ENCODE peak calls at places on chromosomes 16 and 17, in six cellular contexts. H is stomach, Z is tibial nerve, N is upper lobe of left lung, M is A549, X is transverse colon. W is an unnamed sample.

GRCh38 chr16:89402962-89403361 is 87.4 kb downstream of the ANKRD11 start:
- DNase-seq in H (no peak), Z (no peak), N (no peak), M (no peak), X (no peak), W (no peak)

GRCh38 chr17:17538417-17539391 is 42.5 kb upstream of the RASD1 start:
- DNase-seq in H (peak), Z (no peak), N (peak), M (peak), X (peak), W (no peak)

GRCh38 chr17:72725432-72726068 is 366.9 kb downstream of the SLC39A11 start:
- DNase-seq in H (peak), Z (no peak), N (peak), M (peak), X (peak), W (peak)

GRCh38 chr16:22098538-22099255 is 6.4 kb downstream of the VWA3A start:
- DNase-seq in H (no peak), Z (no peak), N (no peak), M (peak), X (no peak), W (no peak)

GRCh38 chr16:31367875-31368274 is 12.9 kb downstream of the ITGAX start:
- DNase-seq in H (no peak), Z (no peak), N (no peak), M (no peak), X (no peak), W (no peak)

GRCh38 chr16:29729116-29729521 is 16.7 kb downstream of the C16orf54 start:
- DNase-seq in H (no peak), Z (no peak), N (no peak), M (peak), X (no peak), W (no peak)

GRCh38 chr16:4911831-4912422 is 25.0 kb downstream of the PPL start:
- DNase-seq in H (no peak), Z (no peak), N (no peak), M (no peak), X (no peak), W (no peak)

GRCh38 chr17:35289222-35289621 is 46.4 kb downstream of the SLFN5 start:
- DNase-seq in H (no peak), Z (no peak), N (no peak), M (no peak), X (no peak), W (no peak)

GRCh38 chr17:82520041-82520910 is 744 bp downstream of the FOXK2 start:
- DNase-seq in H (no peak), Z (no peak), N (peak), M (no peak), X (no peak), W (peak)

GRCh38 chr16:51532551-51532950 is 381.5 kb upstream of the SALL1 start:
- DNase-seq in H (no peak), Z (no peak), N (no peak), M (no peak), X (no peak), W (no peak)

GRCh38 chr17:20315321-20315720 is 152.0 kb downstream of the LGALS9B start:
- DNase-seq in H (no peak), Z (no peak), N (no peak), M (no peak), X (no peak), W (no peak)

GRCh38 chr17:48576479-48577309 is 1.5 kb downstream of the HOXB4 start:
- DNase-seq in H (no peak), Z (no peak), N (no peak), M (no peak), X (no peak), W (no peak)

GRCh38 chr16:86784267-86784626 is 205.9 kb downstream of the FOXL1 start:
- DNase-seq in H (peak), Z (no peak), N (no peak), M (no peak), X (no peak), W (no peak)

GRCh38 chr16:72677662-72678447 is 370.1 kb downstream of the ZFHX3 start:
- DNase-seq in H (no peak), Z (no peak), N (no peak), M (no peak), X (peak), W (no peak)

GRCh38 chr16:89324056-89325010 is 106.8 kb downstream of the ZNF778 start:
- DNase-seq in H (no peak), Z (no peak), N (peak), M (no peak), X (no peak), W (peak)

GRCh38 chr17:75908201-75908600 is 3.5 kb upstream of the MRPL38 start:
- DNase-seq in H (no peak), Z (no peak), N (peak), M (no peak), X (peak), W (no peak)

GRCh38 chr17:79252886-79253285 is 178.3 kb downstream of the ENGASE start:
- DNase-seq in H (no peak), Z (no peak), N (no peak), M (no peak), X (no peak), W (no peak)

GRCh38 chr16:11205754-11206459 is 50.1 kb downstream of the SOCS1 start:
- DNase-seq in H (peak), Z (no peak), N (peak), M (no peak), X (peak), W (peak)

GRCh38 chr16:84380405-84380804 is 12.1 kb downstream of the ATP2C2 start:
- DNase-seq in H (no peak), Z (no peak), N (peak), M (no peak), X (no peak), W (no peak)

GRCh38 chr16:12087901-12088364 is 111.4 kb downstream of the SNX29 start:
- DNase-seq in H (peak), Z (no peak), N (no peak), M (no peak), X (peak), W (no peak)

GRCh38 chr16:67149276-67150057 is 1.3 kb downstream of the B3GNT9 start:
- DNase-seq in H (no peak), Z (no peak), N (no peak), M (no peak), X (no peak), W (no peak)

GRCh38 chr16:65648111-65648510 is 526.2 kb upstream of the CDH11 start:
- DNase-seq in H (no peak), Z (no peak), N (no peak), M (no peak), X (no peak), W (no peak)

GRCh38 chr16:4123617-4124300 is 7.5 kb upstream of the ADCY9 start:
- DNase-seq in H (no peak), Z (no peak), N (no peak), M (no peak), X (no peak), W (no peak)

GRCh38 chr16:70777973-70778406 is 23.0 kb downstream of the VAC14 start:
- DNase-seq in H (no peak), Z (no peak), N (no peak), M (peak), X (no peak), W (no peak)

GRCh38 chr17:3603119-3603869 is 5.9 kb downstream of the TRPV1 start:
- DNase-seq in H (no peak), Z (no peak), N (no peak), M (no peak), X (no peak), W (no peak)

GRCh38 chr16:63745456-63745855 is 1376.4 kb downstream of the CDH11 start:
- DNase-seq in H (no peak), Z (no peak), N (no peak), M (no peak), X (no peak), W (no peak)

GRCh38 chr17:34071891-34072420 is 183.1 kb upstream of the CCL2 start:
- DNase-seq in H (no peak), Z (no peak), N (no peak), M (no peak), X (no peak), W (no peak)

GRCh38 chr17:38456031-38456815 is 28.0 kb downstream of the ARHGAP23 start:
- DNase-seq in H (no peak), Z (no peak), N (no peak), M (no peak), X (no peak), W (no peak)

GRCh38 chr17:38453951-38454421 is 25.7 kb downstream of the ARHGAP23 start:
- DNase-seq in H (no peak), Z (no peak), N (no peak), M (peak), X (no peak), W (peak)

GRCh38 chr17:38452719-38453118 is 24.5 kb downstream of the ARHGAP23 start:
- DNase-seq in H (no peak), Z (no peak), N (no peak), M (no peak), X (no peak), W (no peak)

GRCh38 chr17:38455288-38455915 is 27.1 kb downstream of the ARHGAP23 start:
- DNase-seq in H (no peak), Z (no peak), N (no peak), M (no peak), X (no peak), W (no peak)

GRCh38 chr17:38454528-38454927 is 26.3 kb downstream of the ARHGAP23 start:
- DNase-seq in H (peak), Z (peak), N (peak), M (peak), X (peak), W (peak)
- TF ChIP-seq EP300 in H (peak), Z (peak), N (no peak), M (no peak), X (no peak), W (no peak)

GRCh38 chr17:12312692-12313091 is 292.0 kb downstream of the MAP2K4 start:
- DNase-seq in H (no peak), Z (no peak), N (no peak), M (no peak), X (no peak), W (no peak)

GRCh38 chr17:12313786-12314185 is 293.1 kb downstream of the MAP2K4 start:
- DNase-seq in H (no peak), Z (no peak), N (no peak), M (no peak), X (no peak), W (no peak)

GRCh38 chr17:12318614-12319266 is 298.1 kb downstream of the MAP2K4 start:
- DNase-seq in H (no peak), Z (no peak), N (no peak), M (no peak), X (no peak), W (no peak)

GRCh38 chr17:12320286-12320685 is 299.6 kb downstream of the MAP2K4 start:
- DNase-seq in H (no peak), Z (no peak), N (no peak), M (peak), X (no peak), W (no peak)

GRCh38 chr17:12316021-12316420 is 295.3 kb downstream of the MAP2K4 start:
- DNase-seq in H (no peak), Z (no peak), N (no peak), M (peak), X (no peak), W (no peak)
- H3K4me3 ChIP-seq in H (no peak), Z (no peak), N (no peak), M (no peak), X (no peak), W (no peak)

DNA sequence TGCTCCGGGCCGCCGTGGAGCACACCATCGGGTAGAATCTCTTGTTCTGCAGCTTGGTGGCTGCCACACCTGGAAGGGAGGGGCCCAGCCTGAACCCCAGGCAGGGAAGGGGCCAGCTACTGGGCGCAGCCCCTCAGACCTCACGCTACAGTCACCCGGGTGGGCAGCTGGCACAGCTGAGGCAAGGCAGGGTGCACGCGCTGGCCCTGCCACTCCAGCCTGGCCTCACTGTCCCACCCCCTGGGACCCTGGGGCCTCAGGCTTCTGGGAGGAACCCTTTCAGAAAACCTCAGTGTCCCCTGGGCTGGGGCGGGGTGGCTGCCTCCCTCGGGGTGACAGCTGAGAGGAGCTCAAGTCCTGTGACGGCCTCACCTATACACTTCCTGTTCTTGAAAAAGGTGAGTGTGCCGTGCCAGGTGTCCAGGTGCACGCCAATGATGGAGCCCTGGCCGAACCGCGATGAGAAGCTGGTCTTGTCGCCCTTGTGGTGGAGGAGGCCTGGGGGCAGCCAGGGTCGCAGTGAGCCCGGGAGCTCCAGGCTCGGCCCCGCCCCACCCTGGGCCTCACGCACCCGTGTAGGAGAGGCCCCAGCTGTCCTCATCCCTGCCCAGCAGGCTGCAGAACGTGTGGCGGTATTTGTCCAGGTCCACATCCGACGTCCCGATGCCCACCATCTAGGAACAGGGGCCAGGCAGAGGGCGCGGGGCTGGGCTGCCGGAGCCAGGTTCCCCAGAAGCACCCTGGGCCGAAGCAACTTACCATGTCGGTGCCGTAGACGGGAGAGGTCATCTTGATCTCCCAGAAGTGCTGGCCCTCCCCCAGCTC is 4.7 kb upstream of the MRPS34 start:
- DNase-seq in H (no peak), Z (no peak), N (no peak), M (no peak), X (no peak), W (no peak)
- H3K27ac ChIP-seq in H (no peak), Z (no peak), N (no peak), M (no peak), X (no peak), W (no peak)

GRCh38 chr16:85392756-85393673 is 220.1 kb upstream of the GSE1 start:
- DNase-seq in H (no peak), Z (no peak), N (no peak), M (no peak), X (no peak), W (peak)

GRCh38 chr16:85391769-85392583 is 221.1 kb upstream of the GSE1 start:
- DNase-seq in H (no peak), Z (no peak), N (no peak), M (no peak), X (no peak), W (peak)

GRCh38 chr16:85389679-85390470 is 223.2 kb upstream of the GSE1 start:
- DNase-seq in H (no peak), Z (no peak), N (no peak), M (no peak), X (no peak), W (peak)

GRCh38 chr16:85391175-85391707 is 221.9 kb upstream of the GSE1 start:
- DNase-seq in H (no peak), Z (no peak), N (no peak), M (no peak), X (no peak), W (peak)

DNA sequence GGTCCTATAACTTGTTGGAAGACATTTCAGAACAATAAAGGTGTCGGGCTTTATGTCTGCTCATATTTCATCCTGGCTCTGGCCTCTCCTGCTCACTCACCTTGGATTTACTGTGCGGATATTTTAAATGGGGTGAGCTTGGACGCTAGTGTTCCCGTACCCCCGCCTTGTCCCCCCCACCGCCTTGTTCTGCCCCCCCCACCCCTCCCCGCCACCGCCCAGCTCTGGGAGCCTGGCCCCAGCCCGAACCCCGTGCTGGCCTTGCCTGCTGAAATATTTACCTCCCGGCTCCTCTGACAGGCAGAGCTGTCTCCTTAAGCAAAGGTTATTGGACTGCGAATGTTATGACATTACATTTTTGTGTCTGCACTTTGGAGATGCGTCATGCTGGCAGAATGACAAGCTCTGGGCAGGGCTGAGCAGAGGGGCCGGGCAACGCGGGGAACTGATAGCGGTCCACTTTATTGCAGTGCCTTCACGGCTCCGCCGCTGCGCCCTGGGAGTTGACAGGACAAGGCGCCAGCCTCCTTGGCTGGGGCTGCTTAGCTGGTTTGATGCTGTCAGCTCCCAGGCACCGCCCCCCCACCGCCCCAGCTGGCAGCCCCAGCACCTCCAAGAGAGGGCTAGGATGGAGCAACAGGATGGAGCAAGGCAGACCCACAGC is 222.5 kb upstream of the GSE1 start:
- DNase-seq in H (peak), Z (peak), N (no peak), M (peak), X (peak), W (peak)
- TF ChIP-seq EP300 in H (no peak), Z (peak), N (no peak), M (no peak), X (no peak), W (no peak)

GRCh38 chr17:8537734-8538133 is 92.8 kb downstream of the MYH10 start:
- DNase-seq in H (no peak), Z (no peak), N (no peak), M (no peak), X (no peak), W (no peak)

GRCh38 chr17:8532021-8532420 is 96.3 kb downstream of the NDEL1 start:
- DNase-seq in H (peak), Z (no peak), N (no peak), M (peak), X (no peak), W (no peak)

GRCh38 chr17:8534498-8535188 is 95.9 kb downstream of the MYH10 start:
- DNase-seq in H (no peak), Z (no peak), N (no peak), M (no peak), X (no peak), W (no peak)
- H3K4me3 ChIP-seq in H (no peak), Z (no peak), N (no peak), M (no peak), X (no peak), W (no peak)

GRCh38 chr16:23524886-23525285 is 14.6 kb upstream of the GGA2 start:
- DNase-seq in H (no peak), Z (no peak), N (no peak), M (no peak), X (no peak), W (no peak)

GRCh38 chr16:23530062-23530461 is 19.8 kb upstream of the GGA2 start:
- DNase-seq in H (no peak), Z (no peak), N (no peak), M (no peak), X (no peak), W (no peak)

GRCh38 chr16:23527961-23528634 is 17.8 kb upstream of the GGA2 start:
- DNase-seq in H (no peak), Z (no peak), N (no peak), M (peak), X (no peak), W (no peak)

GRCh38 chr16:23532448-23532847 is 22.2 kb upstream of the GGA2 start:
- DNase-seq in H (no peak), Z (no peak), N (no peak), M (no peak), X (no peak), W (no peak)

GRCh38 chr16:23528635-23529016 is 18.3 kb upstream of the GGA2 start:
- DNase-seq in H (no peak), Z (no peak), N (no peak), M (no peak), X (no peak), W (no peak)
- H3K27ac ChIP-seq in H (no peak), Z (no peak), N (no peak), M (no peak), X (no peak), W (no peak)

GRCh38 chr17:80969030-80969673 is 22.5 kb upstream of the CHMP6 start:
- DNase-seq in H (no peak), Z (no peak), N (no peak), M (no peak), X (no peak), W (no peak)

GRCh38 chr17:80967404-80967872 is 24.2 kb upstream of the CHMP6 start:
- DNase-seq in H (no peak), Z (no peak), N (no peak), M (no peak), X (no peak), W (no peak)

GRCh38 chr17:80970044-80970761 is 21.4 kb upstream of the CHMP6 start:
- DNase-seq in H (peak), Z (peak), N (no peak), M (peak), X (peak), W (peak)

GRCh38 chr17:80969674-80970043 is 22.0 kb upstream of the CHMP6 start:
- DNase-seq in H (no peak), Z (no peak), N (no peak), M (no peak), X (no peak), W (no peak)

DNA sequence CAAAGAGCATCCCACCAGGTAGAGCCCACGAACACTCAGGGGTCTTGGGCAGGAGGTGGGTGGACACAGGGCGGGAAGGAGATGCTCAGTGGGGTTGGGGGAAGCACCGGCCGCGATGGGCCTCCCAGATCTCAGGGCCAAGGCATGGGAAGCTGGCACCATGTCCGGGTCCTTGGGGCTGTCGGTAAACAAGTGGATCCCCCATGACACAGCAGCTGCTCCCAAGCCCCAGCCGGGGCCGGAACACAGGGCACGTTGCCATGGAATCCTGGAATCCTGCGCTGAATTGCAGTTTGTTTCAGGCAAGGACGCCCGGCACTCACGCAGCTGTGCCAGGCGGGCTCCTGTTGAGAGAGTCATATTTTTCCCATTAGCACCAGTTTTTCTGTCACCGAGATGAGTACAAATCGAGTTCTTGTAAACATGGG is 23.0 kb upstream of the CHMP6 start:
- DNase-seq in H (no peak), Z (no peak), N (no peak), M (no peak), X (peak), W (peak)
- TF ChIP-seq EP300 in H (no peak), Z (peak), N (no peak), M (no peak), X (no peak), W (no peak)

W was measured in ovary.